ENCODE peak calls at places on chromosomes 12 and 14, in five cellular contexts. One of them, this sample, is unnamed.
A peak's percentile ranks its signal among the peaks of the same experiment; 100 is the strongest.

GRCh38 chr14:98952595-98953325 is 319.2 kb downstream of the BCL11B start:
- DNase-seq in mesothelial cell of epicardium: peak; percentile 5
- DNase-seq in prostate gland: no peak
- DNase-seq in PC-3: peak; percentile 65
- DNase-seq in endodermal cell: peak; percentile 24
- DNase-seq in this sample: peak; percentile 45

GRCh38 chr14:50089213-50089612 is 27.2 kb downstream of the VCPKMT start:
- DNase-seq in endodermal cell: no peak
- DNase-seq in PC-3: no peak
- DNase-seq in prostate gland: no peak
- DNase-seq in mesothelial cell of epicardium: no peak
- DNase-seq in this sample: no peak

GRCh38 chr14:64391986-64392385 is 3.8 kb downstream of the MTHFD1 start:
- DNase-seq in PC-3: no peak
- DNase-seq in prostate gland: no peak
- DNase-seq in mesothelial cell of epicardium: no peak
- DNase-seq in endodermal cell: no peak
- DNase-seq in this sample: no peak

GRCh38 chr12:109264095-109264942 is 44.8 kb downstream of the FOXN4 start:
- DNase-seq in mesothelial cell of epicardium: peak; percentile 81
- DNase-seq in prostate gland: peak; percentile 62
- DNase-seq in endodermal cell: peak; percentile 99
- DNase-seq in PC-3: peak; percentile 87
- DNase-seq in this sample: peak; percentile 92

GRCh38 chr14:104082807-104083206 is 2.7 kb upstream of the ASPG start:
- DNase-seq in endodermal cell: no peak
- DNase-seq in PC-3: no peak
- DNase-seq in mesothelial cell of epicardium: no peak
- DNase-seq in prostate gland: peak; percentile 64
- DNase-seq in this sample: no peak

GRCh38 chr12:20120296-20120695 is 248.0 kb upstream of the PDE3A start:
- DNase-seq in mesothelial cell of epicardium: no peak
- DNase-seq in endodermal cell: no peak
- DNase-seq in prostate gland: no peak
- DNase-seq in PC-3: peak; percentile 8
- DNase-seq in this sample: no peak

GRCh38 chr12:71662861-71663560 is 637 bp downstream of the ZFC3H1 start:
- DNase-seq in endodermal cell: peak; percentile 89
- DNase-seq in PC-3: peak; percentile 57
- DNase-seq in prostate gland: peak; percentile 39
- DNase-seq in mesothelial cell of epicardium: peak; percentile 78
- DNase-seq in this sample: peak; percentile 57

GRCh38 chr12:50219544-50219943 is 52.4 kb upstream of the CERS5 start:
- DNase-seq in endodermal cell: no peak
- DNase-seq in prostate gland: no peak
- DNase-seq in PC-3: no peak
- DNase-seq in mesothelial cell of epicardium: no peak
- DNase-seq in this sample: no peak

GRCh38 chr12:54404061-54405004 is 14.7 kb downstream of the ITGA5 start:
- DNase-seq in mesothelial cell of epicardium: peak; percentile 70
- DNase-seq in prostate gland: no peak
- DNase-seq in endodermal cell: peak; percentile 97
- DNase-seq in PC-3: peak; percentile 76
- DNase-seq in this sample: peak; percentile 57

GRCh38 chr14:81211844-81212243 is 8.9 kb downstream of the GTF2A1 start:
- DNase-seq in PC-3: peak; percentile 38
- DNase-seq in prostate gland: no peak
- DNase-seq in endodermal cell: no peak
- DNase-seq in mesothelial cell of epicardium: no peak
- DNase-seq in this sample: peak; percentile 17

GRCh38 chr14:60222820-60223219 is 26.2 kb upstream of the PPM1A start:
- DNase-seq in PC-3: peak; percentile 96
- DNase-seq in prostate gland: peak; percentile 98
- DNase-seq in endodermal cell: no peak
- DNase-seq in mesothelial cell of epicardium: no peak
- DNase-seq in this sample: peak; percentile 72

GRCh38 chr14:67650694-67651093 is 23.7 kb downstream of the VTI1B start:
- DNase-seq in prostate gland: no peak
- DNase-seq in PC-3: no peak
- DNase-seq in endodermal cell: no peak
- DNase-seq in mesothelial cell of epicardium: no peak
- DNase-seq in this sample: no peak

GRCh38 chr12:101824831-101825230 is 5.9 kb downstream of the GNPTAB start:
- DNase-seq in mesothelial cell of epicardium: no peak
- DNase-seq in prostate gland: no peak
- DNase-seq in PC-3: no peak
- DNase-seq in endodermal cell: no peak
- DNase-seq in this sample: no peak

GRCh38 chr14:20469890-20470858 is 968 bp downstream of the PNP start:
- DNase-seq in prostate gland: no peak
- DNase-seq in PC-3: peak; percentile 90
- DNase-seq in mesothelial cell of epicardium: no peak
- DNase-seq in endodermal cell: peak; percentile 80
- DNase-seq in this sample: peak; percentile 32

GRCh38 chr12:101570022-101570421 is 24.7 kb upstream of the MYBPC1 start:
- DNase-seq in PC-3: peak; percentile 59
- DNase-seq in prostate gland: peak; percentile 17
- DNase-seq in endodermal cell: no peak
- DNase-seq in mesothelial cell of epicardium: no peak
- DNase-seq in this sample: peak; percentile 14

GRCh38 chr12:101021911-101022388 is 188.1 kb downstream of the SLC5A8 start:
- DNase-seq in mesothelial cell of epicardium: no peak
- DNase-seq in endodermal cell: no peak
- DNase-seq in PC-3: peak; percentile 77
- DNase-seq in prostate gland: no peak
- DNase-seq in this sample: no peak

GRCh38 chr14:77103954-77104353 is 5.9 kb downstream of the CIPC start:
- DNase-seq in mesothelial cell of epicardium: no peak
- DNase-seq in PC-3: no peak
- DNase-seq in prostate gland: no peak
- DNase-seq in endodermal cell: no peak
- DNase-seq in this sample: no peak

GRCh38 chr12:69105101-69105613 is 134.2 kb upstream of the CPSF6 start:
- DNase-seq in PC-3: peak; percentile 11
- DNase-seq in prostate gland: no peak
- DNase-seq in endodermal cell: no peak
- DNase-seq in mesothelial cell of epicardium: no peak
- DNase-seq in this sample: no peak

GRCh38 chr12:41521872-41522379 is 333.8 kb downstream of the PDZRN4 start:
- DNase-seq in PC-3: peak; percentile 75
- DNase-seq in mesothelial cell of epicardium: no peak
- DNase-seq in endodermal cell: no peak
- DNase-seq in prostate gland: no peak
- DNase-seq in this sample: no peak

GRCh38 chr12:111807232-111807631 is 34.8 kb upstream of the MAPKAPK5 start:
- DNase-seq in PC-3: no peak
- DNase-seq in prostate gland: no peak
- DNase-seq in mesothelial cell of epicardium: no peak
- DNase-seq in endodermal cell: no peak
- DNase-seq in this sample: no peak

GRCh38 chr12:92614041-92614440 is 88.7 kb upstream of the PLEKHG7 start:
- DNase-seq in mesothelial cell of epicardium: no peak
- DNase-seq in PC-3: no peak
- DNase-seq in prostate gland: no peak
- DNase-seq in endodermal cell: no peak
- DNase-seq in this sample: no peak

GRCh38 chr12:105204916-105205315 is 31.1 kb downstream of the APPL2 start:
- DNase-seq in endodermal cell: no peak
- DNase-seq in PC-3: peak; percentile 83
- DNase-seq in mesothelial cell of epicardium: no peak
- DNase-seq in prostate gland: no peak
- DNase-seq in this sample: no peak

GRCh38 chr14:52117433-52117832 is 48.6 kb upstream of the NID2 start:
- DNase-seq in mesothelial cell of epicardium: no peak
- DNase-seq in PC-3: no peak
- DNase-seq in prostate gland: no peak
- DNase-seq in endodermal cell: no peak
- DNase-seq in this sample: no peak

GRCh38 chr12:510071-510825 is 50.5 kb downstream of the B4GALNT3 start:
- DNase-seq in prostate gland: peak; percentile 58
- DNase-seq in mesothelial cell of epicardium: no peak
- DNase-seq in endodermal cell: peak; percentile 96
- DNase-seq in PC-3: peak; percentile 73
- DNase-seq in this sample: peak; percentile 77

GRCh38 chr12:57864382-57864781 is 17.9 kb upstream of the CTDSP2 start:
- DNase-seq in PC-3: no peak
- DNase-seq in prostate gland: peak; percentile 10
- DNase-seq in endodermal cell: peak; percentile 83
- DNase-seq in mesothelial cell of epicardium: no peak
- DNase-seq in this sample: no peak

GRCh38 chr12:123115409-123116111 is 35.3 kb downstream of the PITPNM2 start:
- DNase-seq in mesothelial cell of epicardium: no peak
- DNase-seq in PC-3: peak; percentile 51
- DNase-seq in endodermal cell: peak; percentile 50
- DNase-seq in prostate gland: no peak
- DNase-seq in this sample: no peak

GRCh38 chr12:80422549-80422948 is 21.5 kb upstream of the PTPRQ start:
- DNase-seq in prostate gland: no peak
- DNase-seq in endodermal cell: no peak
- DNase-seq in mesothelial cell of epicardium: no peak
- DNase-seq in PC-3: no peak
- DNase-seq in this sample: no peak

DNA sequence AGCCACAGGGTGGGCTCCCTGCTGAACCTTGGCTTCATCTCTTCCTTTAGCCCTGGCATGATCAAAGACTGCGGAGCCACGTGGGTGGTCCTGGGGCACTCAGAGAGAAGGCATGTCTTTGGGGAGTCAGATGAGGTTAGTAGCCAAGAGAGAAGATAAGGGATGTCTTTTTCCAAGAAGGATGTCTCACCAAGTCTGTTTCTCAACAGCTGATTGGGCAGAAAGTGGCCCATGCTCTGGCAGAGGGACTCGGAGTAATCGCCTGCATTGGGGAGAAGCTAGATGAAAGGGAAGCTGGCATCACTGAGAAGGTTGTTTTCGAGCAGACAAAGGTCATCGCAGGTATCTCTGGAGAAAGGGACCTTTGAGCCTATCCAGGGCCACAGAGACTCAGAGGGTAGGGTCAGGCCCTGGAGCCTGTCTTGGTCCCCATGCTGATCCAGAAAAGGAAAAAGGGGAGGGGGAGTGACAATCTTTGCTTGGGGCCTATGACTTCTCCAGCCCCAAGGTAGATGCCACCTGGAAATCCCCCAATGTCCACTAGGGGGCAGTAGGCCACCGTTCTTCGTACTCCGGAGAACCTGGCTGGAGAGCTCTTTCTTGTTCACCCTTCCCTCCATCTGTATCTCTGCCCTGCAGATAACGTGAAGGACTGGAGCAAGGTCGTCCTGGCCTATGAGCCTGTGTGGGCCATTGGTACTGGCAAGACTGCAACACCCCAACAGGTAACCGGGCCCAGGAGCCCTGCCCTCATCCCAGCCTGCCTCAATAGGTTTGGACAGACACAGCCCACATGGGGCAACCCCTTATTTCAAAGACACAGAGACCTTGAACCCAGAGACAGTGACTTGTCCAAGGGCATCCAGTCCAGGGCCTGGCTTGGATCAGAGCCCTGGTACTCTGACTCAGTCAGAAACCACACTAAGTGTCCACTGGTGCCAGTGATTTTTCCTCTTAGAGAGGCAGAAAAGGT is 2.0 kb downstream of the TPI1 start:
- DNase-seq in prostate gland: peak; percentile 81
- DNase-seq in endodermal cell: peak; percentile 99
- DNase-seq in mesothelial cell of epicardium: peak; percentile 89
- DNase-seq in PC-3: peak; percentile 83
- DNase-seq in this sample: peak; percentile 91
- TF ChIP-seq CTCF in prostate gland: peak; percentile 90
- TF ChIP-seq CTCF in endodermal cell: peak; percentile 100
- TF ChIP-seq CTCF in mesothelial cell of epicardium: peak; percentile 90
- TF ChIP-seq CTCF in PC-3: peak; percentile 77
- TF ChIP-seq CTCF in this sample: peak; percentile 92

DNA sequence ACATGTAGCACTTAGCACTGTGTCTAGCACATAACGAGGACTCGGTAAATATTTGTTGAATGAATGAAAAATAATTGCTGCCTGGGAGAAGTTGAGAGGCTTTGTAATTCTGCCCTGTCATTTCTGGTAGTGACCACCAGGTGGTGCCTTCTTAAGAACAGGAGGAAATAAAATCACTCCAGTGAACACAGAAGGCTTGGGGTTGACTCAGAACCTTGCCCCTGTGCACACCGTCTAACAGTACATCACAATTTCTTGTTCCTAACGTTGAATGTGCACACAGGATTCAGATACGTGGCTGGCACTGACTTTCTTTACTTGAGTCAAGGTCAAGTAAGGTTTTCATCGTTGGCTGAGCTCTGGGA is 91.8 kb downstream of the RGS6 start:
- DNase-seq in endodermal cell: peak; percentile 74
- DNase-seq in mesothelial cell of epicardium: no peak
- DNase-seq in PC-3: peak; percentile 62
- DNase-seq in prostate gland: no peak
- DNase-seq in this sample: peak; percentile 44
- TF ChIP-seq CTCF in endodermal cell: peak; percentile 88
- TF ChIP-seq CTCF in mesothelial cell of epicardium: peak; percentile 81
- TF ChIP-seq CTCF in PC-3: peak; percentile 72
- TF ChIP-seq CTCF in prostate gland: peak; percentile 30
- TF ChIP-seq CTCF in this sample: no peak

GRCh38 chr14:22872833-22873520 is 1.4 kb downstream of the LRP10 start:
- DNase-seq in mesothelial cell of epicardium: no peak
- DNase-seq in PC-3: no peak
- DNase-seq in endodermal cell: no peak
- DNase-seq in prostate gland: no peak
- DNase-seq in this sample: no peak
- TF ChIP-seq CTCF in mesothelial cell of epicardium: peak; percentile 51
- TF ChIP-seq CTCF in PC-3: no peak
- TF ChIP-seq CTCF in endodermal cell: no peak
- TF ChIP-seq CTCF in prostate gland: no peak
- TF ChIP-seq CTCF in this sample: no peak

GRCh38 chr12:133083345-133083744 is 2.6 kb downstream of the ZNF140 start:
- DNase-seq in endodermal cell: no peak
- DNase-seq in PC-3: no peak
- DNase-seq in prostate gland: no peak
- DNase-seq in mesothelial cell of epicardium: no peak
- DNase-seq in this sample: no peak

GRCh38 chr12:133081408-133081806 is 684 bp downstream of the ZNF140 start:
- DNase-seq in PC-3: no peak
- DNase-seq in prostate gland: no peak
- DNase-seq in endodermal cell: peak; percentile 56
- DNase-seq in mesothelial cell of epicardium: no peak
- DNase-seq in this sample: no peak

GRCh38 chr12:133080619-133081407 is at the start of gene ZNF140:
- DNase-seq in prostate gland: peak; percentile 96
- DNase-seq in PC-3: peak; percentile 44
- DNase-seq in endodermal cell: peak; percentile 100
- DNase-seq in mesothelial cell of epicardium: peak; percentile 95
- DNase-seq in this sample: peak; percentile 99

GRCh38 chr12:133080051-133080618 is 588 bp upstream of the ZNF140 start:
- DNase-seq in prostate gland: peak; percentile 98
- DNase-seq in PC-3: peak; percentile 56
- DNase-seq in mesothelial cell of epicardium: peak; percentile 91
- DNase-seq in endodermal cell: peak; percentile 100
- DNase-seq in this sample: peak; percentile 98
- TF ChIP-seq CTCF in prostate gland: no peak
- TF ChIP-seq CTCF in PC-3: no peak
- TF ChIP-seq CTCF in mesothelial cell of epicardium: no peak
- TF ChIP-seq CTCF in endodermal cell: no peak
- TF ChIP-seq CTCF in this sample: no peak

GRCh38 chr14:68672609-68673285 is 120.1 kb downstream of the ZFP36L1 start:
- DNase-seq in endodermal cell: no peak
- DNase-seq in prostate gland: no peak
- DNase-seq in PC-3: no peak
- DNase-seq in mesothelial cell of epicardium: no peak
- DNase-seq in this sample: no peak
- TF ChIP-seq CTCF in endodermal cell: no peak
- TF ChIP-seq CTCF in prostate gland: peak; percentile 6
- TF ChIP-seq CTCF in PC-3: no peak
- TF ChIP-seq CTCF in mesothelial cell of epicardium: no peak
- TF ChIP-seq CTCF in this sample: no peak